ENCODE peak calls at places on chromosome 15, in six cellular contexts. G is K562, I is SK-N-SH, D is mammary epithelial cell, U is endodermal cell, X is H1. T is an unnamed sample.

GRCh38 chr15:88080616-88081015 is 175.9 kb downstream of the NTRK3 start:
- DNase-seq in G (no peak), I (no peak), D (no peak), U (no peak), X (no peak), T (no peak)

GRCh38 chr15:74182131-74182530 is 8.6 kb downstream of the ISLR start:
- DNase-seq in G (no peak), I (no peak), D (no peak), U (no peak), X (no peak), T (peak; percentile 60)

GRCh38 chr15:77064539-77065308 is 6.2 kb downstream of the TSPAN3 start:
- DNase-seq in G (peak; percentile 42), I (no peak), D (peak; percentile 79), U (no peak), X (no peak), T (no peak)

GRCh38 chr15:94164202-94164807 is 67.1 kb upstream of the MCTP2 start:
- DNase-seq in G (peak; percentile 38), I (peak; percentile 60), D (peak; percentile 59), U (peak; percentile 91), X (peak; percentile 31), T (no peak)

GRCh38 chr15:76951161-76951714 is 19.7 kb downstream of the RCN2 start:
- DNase-seq in G (no peak), I (no peak), D (no peak), U (no peak), X (no peak), T (no peak)

GRCh38 chr15:25501828-25502446 is 63.1 kb upstream of the UBE3A start:
- DNase-seq in G (peak; percentile 56), I (peak; percentile 20), D (no peak), U (peak; percentile 68), X (no peak), T (no peak)

GRCh38 chr15:99423186-99424130 is 142.3 kb upstream of the MEF2A start:
- DNase-seq in G (no peak), I (no peak), D (no peak), U (no peak), X (no peak), T (no peak)

GRCh38 chr15:22892333-22892732 is 53.9 kb downstream of the NIPA2 start:
- DNase-seq in G (peak; percentile 58), I (no peak), D (no peak), U (peak; percentile 74), X (no peak), T (peak; percentile 64)

GRCh38 chr15:99114511-99115299 is 9.8 kb downstream of the SYNM start:
- DNase-seq in G (no peak), I (no peak), D (no peak), U (no peak), X (no peak), T (peak; percentile 55)

GRCh38 chr15:22944651-22945050 is 35.5 kb downstream of the CYFIP1 start:
- DNase-seq in G (no peak), I (no peak), D (peak; percentile 58), U (no peak), X (no peak), T (peak; percentile 81)

GRCh38 chr15:51783967-51784366 is 32.6 kb downstream of the TMOD2 start:
- DNase-seq in G (no peak), I (no peak), D (no peak), U (no peak), X (no peak), T (no peak)

GRCh38 chr15:38476120-38476519 is 22.2 kb downstream of the FAM98B start:
- DNase-seq in G (no peak), I (no peak), D (no peak), U (no peak), X (no peak), T (no peak)

GRCh38 chr15:75704618-75705017 is 8.0 kb downstream of the CSPG4 start:
- DNase-seq in G (no peak), I (no peak), D (no peak), U (no peak), X (no peak), T (no peak)
- H3K9ac ChIP-seq in G (no peak overlapping the region), I (peak overlapping the region; percentile 55), D (no peak overlapping the region), U (no peak overlapping the region), X (no peak overlapping the region), T (no peak overlapping the region)

GRCh38 chr15:40240619-40241304 is 1.9 kb downstream of the PAK6 start:
- DNase-seq in G (no peak), I (no peak), D (peak; percentile 70), U (peak; percentile 44), X (no peak), T (no peak)
- H3K27ac ChIP-seq in G (no peak overlapping the region), I (no peak overlapping the region), D (peak overlapping the region; percentile 75), U (no peak overlapping the region), X (no peak overlapping the region), T (peak overlapping the region; percentile 59)

GRCh38 chr15:85501574-85501973 is 121.2 kb downstream of the AKAP13 start:
- DNase-seq in G (no peak), I (no peak), D (no peak), U (no peak), X (no peak), T (no peak)
- H3K4me1 ChIP-seq in G (no peaks in the 10 kb centered on the region), I (peaks cover 38% of the 10 kb centered on the region), D (no peaks in the 10 kb centered on the region), U (peaks cover 29% of the 10 kb centered on the region), X (peaks cover 2% of the 10 kb centered on the region), T (peaks cover 22% of the 10 kb centered on the region)

DNA sequence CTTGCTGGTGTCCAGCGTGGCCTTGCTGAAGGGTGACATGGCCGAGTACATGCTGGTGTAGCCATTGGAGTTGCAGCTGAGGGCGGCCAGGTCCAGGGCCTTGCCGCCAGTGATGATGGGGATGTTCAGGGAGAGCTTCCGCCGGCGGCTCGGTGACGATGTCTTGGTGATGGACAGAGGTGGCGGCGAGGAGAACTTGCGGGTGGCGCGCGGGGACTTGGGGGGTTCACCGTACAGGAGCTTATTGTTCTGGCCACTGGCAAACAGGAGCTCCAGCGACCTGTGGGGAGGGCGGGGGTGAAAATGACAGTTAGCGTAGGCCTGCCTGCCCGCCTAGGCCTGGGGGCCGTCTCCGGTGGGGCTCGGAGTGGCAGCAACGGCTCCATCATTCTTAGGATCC is 59.0 kb upstream of the CTSH start:
- DNase-seq in G (no peak), I (no peak), D (no peak), U (no peak), X (no peak), T (peak; percentile 75)
- H3K9ac ChIP-seq in G (no peak overlapping the region), I (no peak overlapping the region), D (no peak overlapping the region), U (no peak overlapping the region), X (no peak overlapping the region), T (no peak overlapping the region)

GRCh38 chr15:66832679-66833078 is 130.6 kb downstream of the SMAD6 start:
- DNase-seq in G (peak; percentile 50), I (no peak), D (no peak), U (no peak), X (no peak), T (no peak)
- H3K27ac ChIP-seq in G (no peak overlapping the region), I (peak overlapping the region; percentile 32), D (no peak overlapping the region), U (no peak overlapping the region), X (no peak overlapping the region), T (no peak overlapping the region)

GRCh38 chr15:69760890-69761568 is 308.4 kb downstream of the RPLP1 start:
- DNase-seq in G (peak; percentile 6), I (peak; percentile 34), D (peak; percentile 96), U (no peak), X (no peak), T (no peak)
- H3K4me1 ChIP-seq in G (no peaks in the 10 kb centered on the region), I (peaks cover 8% of the 10 kb centered on the region), D (peaks cover 26% of the 10 kb centered on the region), U (no peaks in the 10 kb centered on the region), X (no peaks in the 10 kb centered on the region), T (no peaks in the 10 kb centered on the region)

DNA sequence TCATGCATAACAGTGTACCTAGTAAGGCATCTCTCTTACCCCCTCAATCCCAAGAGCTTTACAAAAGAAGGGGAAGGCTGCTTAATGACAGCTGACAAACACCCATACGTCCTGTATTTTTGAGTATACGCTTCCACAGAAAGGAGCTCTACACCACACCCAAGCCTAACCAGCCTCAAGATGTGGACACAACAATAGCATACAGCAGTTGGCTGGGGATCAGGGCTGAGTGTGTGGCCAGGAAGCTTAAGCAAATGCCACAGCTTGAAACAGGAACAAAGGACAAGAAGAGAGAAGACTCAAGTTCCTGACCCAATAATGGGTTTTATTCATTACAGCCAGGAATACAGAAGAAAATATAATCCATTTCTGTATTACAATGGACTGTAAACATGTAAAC is 6.9 kb downstream of the HEXA start:
- DNase-seq in G (no peak), I (no peak), D (no peak), U (no peak), X (no peak), T (no peak)
- H3K9ac ChIP-seq in G (no peak overlapping the region), I (no peak overlapping the region), D (no peak overlapping the region), U (no peak overlapping the region), X (no peak overlapping the region), T (no peak overlapping the region)

DNA sequence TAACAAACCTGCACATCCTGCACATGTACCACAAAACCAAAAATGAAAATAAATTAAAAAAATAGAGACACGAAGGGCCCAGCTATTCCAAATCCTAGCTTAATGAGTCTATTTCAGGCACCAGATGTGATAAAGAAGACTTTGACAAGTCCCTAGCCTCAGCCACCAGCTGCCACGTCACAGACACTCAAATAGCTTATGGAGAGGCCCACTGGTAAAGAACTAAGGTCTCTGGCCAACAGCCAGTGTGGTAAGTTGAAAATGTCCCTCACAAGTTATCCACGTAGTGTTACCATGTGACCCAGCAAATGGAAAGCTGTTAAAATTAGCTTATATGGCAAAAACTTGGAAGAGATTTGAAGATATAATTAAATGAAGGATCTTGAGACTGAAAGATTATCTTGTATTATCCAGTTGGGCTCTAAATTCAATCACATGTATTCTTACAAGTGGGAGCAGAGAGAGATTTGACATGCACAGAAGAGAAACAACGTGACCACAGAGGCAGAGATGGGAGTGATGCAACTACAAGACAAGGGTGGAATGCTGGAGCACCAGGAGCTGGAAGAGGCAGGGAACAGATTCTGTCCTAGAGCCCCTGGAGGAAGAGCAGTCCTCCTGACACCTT is 10.9 kb downstream of the ACSBG1 start:
- DNase-seq in G (no peak), I (no peak), D (no peak), U (no peak), X (no peak), T (no peak)
- H3K27ac ChIP-seq in G (no peak overlapping the region), I (no peak overlapping the region), D (no peak overlapping the region), U (no peak overlapping the region), X (no peak overlapping the region), T (no peak overlapping the region)

GRCh38 chr15:71143373-71144310 is 28.4 kb downstream of the THSD4 start:
- DNase-seq in G (no peak), I (no peak), D (no peak), U (no peak), X (no peak), T (no peak)

GRCh38 chr15:71145648-71146047 is 30.4 kb downstream of the THSD4 start:
- DNase-seq in G (no peak), I (no peak), D (no peak), U (no peak), X (no peak), T (no peak)

GRCh38 chr15:71149645-71150557 is 34.6 kb downstream of the THSD4 start:
- DNase-seq in G (no peak), I (no peak), D (no peak), U (no peak), X (no peak), T (no peak)

GRCh38 chr15:71148048-71148447 is 32.8 kb downstream of the THSD4 start:
- DNase-seq in G (no peak), I (no peak), D (no peak), U (no peak), X (no peak), T (no peak)

DNA sequence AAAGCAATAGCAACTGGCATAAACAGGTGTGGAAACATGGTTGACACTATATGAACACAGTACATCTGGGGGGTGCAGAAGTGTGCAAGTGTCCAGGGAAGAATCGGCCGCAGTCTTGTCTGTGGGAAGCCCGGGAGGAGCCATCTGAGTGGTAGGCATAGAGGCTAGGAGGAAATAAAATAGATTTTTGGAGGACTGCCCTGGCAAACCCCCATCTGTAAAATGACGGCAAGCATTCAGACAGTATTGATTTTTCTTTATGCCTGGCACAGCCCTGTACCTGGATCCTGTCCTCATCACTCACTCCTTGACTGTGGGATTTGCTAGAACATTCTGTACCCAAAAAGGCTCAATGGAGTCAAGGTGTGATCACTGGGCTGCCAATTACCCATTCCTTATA is 31.3 kb downstream of the THSD4 start:
- DNase-seq in G (no peak), I (no peak), D (no peak), U (no peak), X (no peak), T (no peak)
- H3K4me1 ChIP-seq in G (no peaks in the 10 kb centered on the region), I (no peaks in the 10 kb centered on the region), D (peaks cover 24% of the 10 kb centered on the region), U (peaks cover 3% of the 10 kb centered on the region), X (no peaks in the 10 kb centered on the region), T (peaks cover 23% of the 10 kb centered on the region)